ENCODE peak calls at places on chromosome 12, in seven cellular contexts. F, C, D, V, J, G and B are unnamed samples.

GRCh38 chr12:121325922-121326396 is 26.3 kb downstream of the ANAPC5 start:
- DNase-seq in F (no peak), C (no peak), D (no peak), V (peak), J (no peak), G (no peak), B (peak)

GRCh38 chr12:6183689-6184441 is 16.3 kb upstream of the CD9 start:
- DNase-seq in F (no peak), C (no peak), D (no peak), V (peak), J (no peak), G (no peak), B (no peak)

GRCh38 chr12:103647267-103647666 is 60.2 kb downstream of the STAB2 start:
- DNase-seq in F (no peak), C (no peak), D (no peak), V (peak), J (no peak), G (no peak), B (no peak)

GRCh38 chr12:12608557-12608957 is 3.1 kb upstream of the CREBL2 start:
- DNase-seq in F (no peak), C (no peak), D (peak), V (peak), J (no peak), G (peak), B (no peak)

GRCh38 chr12:116143883-116144266 is 133.6 kb downstream of the MED13L start:
- DNase-seq in F (no peak), C (peak), D (no peak), V (peak), J (no peak), G (no peak), B (no peak)

GRCh38 chr12:90499793-90500192 is 455.2 kb downstream of the CCER1 start:
- DNase-seq in F (no peak), C (no peak), D (no peak), V (no peak), J (no peak), G (no peak), B (no peak)

GRCh38 chr12:3436496-3437060 is 54.4 kb upstream of the PRMT8 start:
- DNase-seq in F (no peak), C (no peak), D (no peak), V (no peak), J (no peak), G (no peak), B (no peak)

GRCh38 chr12:53170245-53170644 is 10.3 kb upstream of the ZNF740 start:
- DNase-seq in F (no peak), C (no peak), D (no peak), V (no peak), J (no peak), G (no peak), B (no peak)

GRCh38 chr12:19223695-19224094 is 94.2 kb downstream of the PLEKHA5 start:
- DNase-seq in F (no peak), C (no peak), D (no peak), V (no peak), J (no peak), G (no peak), B (no peak)

GRCh38 chr12:125005652-125006051 is 12.2 kb downstream of the BRI3BP start:
- DNase-seq in F (no peak), C (no peak), D (no peak), V (no peak), J (no peak), G (no peak), B (no peak)

GRCh38 chr12:22312336-22312735 is 22.2 kb downstream of the ST8SIA1 start:
- DNase-seq in F (no peak), C (no peak), D (no peak), V (peak), J (no peak), G (no peak), B (no peak)

GRCh38 chr12:107200394-107200793 is 107.0 kb upstream of the CRY1 start:
- DNase-seq in F (no peak), C (no peak), D (no peak), V (no peak), J (no peak), G (no peak), B (no peak)

GRCh38 chr12:39712334-39712733 is 92.7 kb upstream of the ABCD2 start:
- DNase-seq in F (no peak), C (no peak), D (no peak), V (no peak), J (no peak), G (no peak), B (no peak)

GRCh38 chr12:47328831-47329545 is 249.2 kb upstream of the AMIGO2 start:
- DNase-seq in F (no peak), C (no peak), D (no peak), V (no peak), J (no peak), G (no peak), B (no peak)

GRCh38 chr12:15756822-15757221 is 32.4 kb downstream of the EPS8 start:
- DNase-seq in F (no peak), C (no peak), D (no peak), V (no peak), J (no peak), G (no peak), B (no peak)

GRCh38 chr12:117404203-117404853 is 42.9 kb upstream of the NOS1 start:
- DNase-seq in F (no peak), C (no peak), D (no peak), V (no peak), J (no peak), G (no peak), B (no peak)

GRCh38 chr12:48015129-48015528 is 10.9 kb upstream of the COL2A1 start:
- DNase-seq in F (no peak), C (no peak), D (no peak), V (no peak), J (no peak), G (no peak), B (no peak)

GRCh38 chr12:70652451-70652850 is 15.2 kb upstream of the PTPRB start:
- DNase-seq in F (no peak), C (no peak), D (no peak), V (peak), J (no peak), G (no peak), B (no peak)

GRCh38 chr12:69851976-69852375 is 26.9 kb downstream of the MYRFL start:
- DNase-seq in F (no peak), C (no peak), D (no peak), V (no peak), J (no peak), G (no peak), B (no peak)

GRCh38 chr12:131209082-131210070 is 255.7 kb downstream of the ADGRD1 start:
- DNase-seq in F (no peak), C (no peak), D (no peak), V (no peak), J (no peak), G (no peak), B (no peak)

GRCh38 chr12:124898200-124898950 is 16.1 kb downstream of the UBC start:
- DNase-seq in F (no peak), C (peak), D (peak), V (peak), J (peak), G (peak), B (no peak)

GRCh38 chr12:79344855-79345840 is 345.6 kb downstream of the PAWR start:
- DNase-seq in F (no peak), C (peak), D (peak), V (peak), J (peak), G (peak), B (no peak)

GRCh38 chr12:2479866-2480510 is 314.8 kb upstream of the FKBP4 start:
- DNase-seq in F (no peak), C (no peak), D (no peak), V (peak), J (no peak), G (no peak), B (no peak)

GRCh38 chr12:49279706-49280159 is 14.9 kb downstream of the TUBA1C start:
- DNase-seq in F (no peak), C (peak), D (no peak), V (no peak), J (no peak), G (no peak), B (no peak)

GRCh38 chr12:129772463-129773169 is 131.2 kb downstream of the TMEM132D start:
- DNase-seq in F (no peak), C (peak), D (no peak), V (peak), J (no peak), G (no peak), B (no peak)

GRCh38 chr12:12719496-12719895 is 2.3 kb downstream of the CDKN1B start:
- DNase-seq in F (no peak), C (no peak), D (no peak), V (peak), J (no peak), G (peak), B (no peak)

GRCh38 chr12:102326987-102327386 is 129.4 kb upstream of the PMCH start:
- DNase-seq in F (no peak), C (peak), D (no peak), V (no peak), J (no peak), G (no peak), B (no peak)

GRCh38 chr12:25997401-25997973 is 39.0 kb downstream of the RASSF8 start:
- DNase-seq in F (no peak), C (peak), D (no peak), V (peak), J (no peak), G (no peak), B (no peak)